ENCODE peak calls at places on chromosomes 1 and 21, in seven cellular contexts. C is body of pancreas; R is activated naive CD4-positive, alpha-beta T cell; K is breast epithelium; S is occipital lobe; G is T-helper 1 cell; H is NCI-H2029. J is an unnamed sample.

GRCh38 chr1:44472614-44473262 is 67.7 kb downstream of the RNF220 start:
- DNase-seq in R (no peak), H (no peak), C (no peak), K (peak; percentile 24), G (no peak), S (no peak), J (no peak)

GRCh38 chr1:47995306-47996050 is 1.7 kb downstream of the TRABD2B start:
- DNase-seq in R (no peak), G (no peak), C (peak; percentile 47), H (no peak), S (no peak), K (no peak), J (no peak)

GRCh38 chr1:234656981-234657651 is 47.1 kb upstream of the IRF2BP2 start:
- DNase-seq in K (peak; percentile 59), R (no peak), G (no peak), H (no peak), S (no peak), C (peak; percentile 37), J (no peak)

GRCh38 chr1:247437551-247438535 is 20.1 kb downstream of the OR2B11 start:
- DNase-seq in K (no peak), R (no peak), H (no peak), C (no peak), G (no peak), S (no peak), J (no peak)

GRCh38 chr1:185594786-185595410 is 139.3 kb upstream of the HMCN1 start:
- DNase-seq in C (no peak), G (no peak), H (peak; percentile 28), S (no peak), K (no peak), R (no peak), J (no peak)

GRCh38 chr1:147669475-147670318 is 627 bp downstream of the ACP6 start:
- DNase-seq in K (no peak), G (no peak), S (peak; percentile 61), R (peak; percentile 14), H (no peak), C (peak; percentile 65), J (peak; percentile 29)

GRCh38 chr1:85943526-85943925 is 213.0 kb downstream of the COL24A1 start:
- DNase-seq in S (no peak), K (no peak), C (no peak), G (no peak), H (no peak), R (no peak), J (no peak)

GRCh38 chr1:98669355-98670296 is 8.1 kb downstream of the SNX7 start:
- DNase-seq in C (no peak), R (no peak), K (no peak), G (no peak), S (no peak), H (no peak), J (no peak)

GRCh38 chr1:161473363-161473762 is 31.9 kb upstream of the FCGR2A start:
- DNase-seq in S (no peak), H (no peak), C (no peak), K (no peak), R (no peak), G (no peak), J (no peak)

GRCh38 chr1:112866151-112866550 is 89.8 kb downstream of the SLC16A1 start:
- DNase-seq in G (no peak), K (no peak), C (no peak), H (no peak), R (no peak), S (no peak), J (no peak)

GRCh38 chr1:155931332-155932038 is 2.7 kb downstream of the KHDC4 start:
- DNase-seq in H (no peak), S (no peak), K (no peak), G (no peak), C (no peak), R (no peak), J (no peak)

GRCh38 chr1:29501227-29501976 is 265.1 kb downstream of the PTPRU start:
- DNase-seq in G (no peak), K (peak; percentile 8), C (no peak), S (no peak), R (no peak), H (no peak), J (no peak)

GRCh38 chr1:239909894-239910293 is 181.8 kb upstream of the FMN2 start:
- DNase-seq in H (no peak), C (no peak), S (peak; percentile 48), G (no peak), R (no peak), K (peak; percentile 22), J (no peak)

GRCh38 chr1:111542187-111542586 is 38.8 kb upstream of the ADORA3 start:
- DNase-seq in H (no peak), R (no peak), K (no peak), S (no peak), C (no peak), G (no peak), J (no peak)

GRCh38 chr1:202967684-202968281 is 726 bp upstream of the CYB5R1 start:
- DNase-seq in K (no peak), R (no peak), S (no peak), C (no peak), H (no peak), G (peak; percentile 10), J (no peak)

GRCh38 chr1:53332833-53333232 is 5.0 kb upstream of the LRP8 start:
- DNase-seq in S (no peak), C (peak; percentile 3), H (no peak), R (no peak), G (no peak), K (no peak), J (no peak)

GRCh38 chr1:6008696-6009095 is 16.5 kb upstream of the NPHP4 start:
- DNase-seq in H (no peak), K (no peak), C (no peak), R (no peak), S (no peak), G (no peak), J (no peak)

GRCh38 chr1:67188137-67188536 is 21.9 kb downstream of the IL23R start:
- DNase-seq in K (no peak), H (no peak), S (no peak), G (no peak), R (no peak), C (no peak), J (no peak)

GRCh38 chr1:92038695-92039346 is 9.0 kb downstream of the EPHX4 start:
- DNase-seq in C (no peak), S (no peak), H (no peak), R (no peak), K (no peak), G (no peak), J (no peak)

GRCh38 chr21:45177039-45177438 is 102.7 kb downstream of the ADARB1 start:
- DNase-seq in R (no peak), C (no peak), G (no peak), S (no peak), K (no peak), H (no peak), J (no peak)